ENCODE peak calls at places on chromosomes 5 and 9, in nine cellular contexts. One of them, this sample, is unnamed.

GRCh38 chr9:33690156-33690908 is 105.0 kb upstream of the PRSS3 start:
- DNase-seq in GM20000: no peak
- DNase-seq in uterus: no peak
- DNase-seq in spleen: no peak
- DNase-seq in Panc1: no peak
- DNase-seq in RWPE1: no peak
- DNase-seq in tibial nerve: no peak
- DNase-seq in left lung: no peak
- DNase-seq in BE2C: no peak
- DNase-seq in this sample: no peak

GRCh38 chr5:1352231-1352825 is 7.4 kb upstream of the CLPTM1L start:
- DNase-seq in GM20000: no peak
- DNase-seq in RWPE1: no peak
- DNase-seq in tibial nerve: no peak
- DNase-seq in Panc1: no peak
- DNase-seq in spleen: peak
- DNase-seq in left lung: no peak
- DNase-seq in BE2C: no peak
- DNase-seq in uterus: no peak
- DNase-seq in this sample: no peak

GRCh38 chr5:32138839-32139493 is 35.2 kb downstream of the GOLPH3 start:
- DNase-seq in left lung: no peak
- DNase-seq in uterus: no peak
- DNase-seq in spleen: no peak
- DNase-seq in Panc1: no peak
- DNase-seq in GM20000: no peak
- DNase-seq in tibial nerve: no peak
- DNase-seq in BE2C: no peak
- DNase-seq in RWPE1: no peak
- DNase-seq in this sample: no peak

GRCh38 chr5:96863949-96864649 is 12.2 kb upstream of the ERAP2 start:
- DNase-seq in RWPE1: no peak
- DNase-seq in BE2C: no peak
- DNase-seq in left lung: no peak
- DNase-seq in uterus: no peak
- DNase-seq in tibial nerve: no peak
- DNase-seq in GM20000: no peak
- DNase-seq in spleen: no peak
- DNase-seq in Panc1: no peak
- DNase-seq in this sample: no peak

GRCh38 chr5:83484294-83484693 is 12.8 kb downstream of the VCAN start:
- DNase-seq in uterus: no peak
- DNase-seq in left lung: no peak
- DNase-seq in BE2C: no peak
- DNase-seq in spleen: no peak
- DNase-seq in Panc1: no peak
- DNase-seq in GM20000: no peak
- DNase-seq in tibial nerve: no peak
- DNase-seq in RWPE1: no peak
- DNase-seq in this sample: no peak

GRCh38 chr5:84287964-84288363 is 96.7 kb downstream of the EDIL3 start:
- DNase-seq in left lung: no peak
- DNase-seq in tibial nerve: no peak
- DNase-seq in Panc1: no peak
- DNase-seq in RWPE1: peak
- DNase-seq in BE2C: no peak
- DNase-seq in GM20000: no peak
- DNase-seq in spleen: no peak
- DNase-seq in uterus: no peak
- DNase-seq in this sample: no peak

GRCh38 chr9:123376218-123377071 is 20.4 kb downstream of the CRB2 start:
- DNase-seq in uterus: no peak
- DNase-seq in Panc1: no peak
- DNase-seq in spleen: no peak
- DNase-seq in tibial nerve: no peak
- DNase-seq in GM20000: peak
- DNase-seq in RWPE1: no peak
- DNase-seq in BE2C: no peak
- DNase-seq in left lung: no peak
- DNase-seq in this sample: no peak

GRCh38 chr5:170791325-170791954 is 7.9 kb downstream of the GABRP start:
- DNase-seq in spleen: no peak
- DNase-seq in Panc1: no peak
- DNase-seq in tibial nerve: peak
- DNase-seq in uterus: no peak
- DNase-seq in left lung: peak
- DNase-seq in BE2C: peak
- DNase-seq in GM20000: peak
- DNase-seq in RWPE1: peak
- DNase-seq in this sample: no peak

GRCh38 chr5:163757344-163757743 is 251.9 kb downstream of the MAT2B start:
- DNase-seq in RWPE1: no peak
- DNase-seq in GM20000: no peak
- DNase-seq in left lung: no peak
- DNase-seq in tibial nerve: no peak
- DNase-seq in uterus: no peak
- DNase-seq in spleen: no peak
- DNase-seq in BE2C: no peak
- DNase-seq in Panc1: no peak
- DNase-seq in this sample: no peak

GRCh38 chr9:6563036-6563435 is 82.5 kb downstream of the GLDC start:
- DNase-seq in RWPE1: no peak
- DNase-seq in tibial nerve: no peak
- DNase-seq in left lung: no peak
- DNase-seq in uterus: no peak
- DNase-seq in spleen: no peak
- DNase-seq in BE2C: no peak
- DNase-seq in GM20000: no peak
- DNase-seq in Panc1: no peak
- DNase-seq in this sample: no peak

GRCh38 chr9:13589044-13589737 is 309.7 kb upstream of the MPDZ start:
- DNase-seq in Panc1: no peak
- DNase-seq in tibial nerve: no peak
- DNase-seq in GM20000: no peak
- DNase-seq in spleen: no peak
- DNase-seq in BE2C: no peak
- DNase-seq in uterus: no peak
- DNase-seq in RWPE1: no peak
- DNase-seq in left lung: no peak
- DNase-seq in this sample: no peak

GRCh38 chr5:176792584-176793342 is 17.6 kb upstream of the UNC5A start:
- DNase-seq in left lung: no peak
- DNase-seq in tibial nerve: no peak
- DNase-seq in spleen: no peak
- DNase-seq in Panc1: no peak
- DNase-seq in BE2C: no peak
- DNase-seq in GM20000: no peak
- DNase-seq in uterus: no peak
- DNase-seq in RWPE1: no peak
- DNase-seq in this sample: no peak

GRCh38 chr5:61330341-61330878 is 1.6 kb upstream of the ZSWIM6 start:
- DNase-seq in RWPE1: peak
- DNase-seq in GM20000: no peak
- DNase-seq in BE2C: no peak
- DNase-seq in tibial nerve: no peak
- DNase-seq in left lung: no peak
- DNase-seq in uterus: peak
- DNase-seq in spleen: peak
- DNase-seq in Panc1: no peak
- DNase-seq in this sample: no peak

GRCh38 chr9:6305954-6306563 is 22.1 kb upstream of the TPD52L3 start:
- DNase-seq in BE2C: no peak
- DNase-seq in uterus: no peak
- DNase-seq in left lung: no peak
- DNase-seq in Panc1: peak
- DNase-seq in GM20000: peak
- DNase-seq in spleen: no peak
- DNase-seq in RWPE1: peak
- DNase-seq in tibial nerve: no peak
- DNase-seq in this sample: no peak

GRCh38 chr9:113886471-113886870 is 10.4 kb downstream of the ZNF618 start:
- DNase-seq in left lung: no peak
- DNase-seq in spleen: no peak
- DNase-seq in Panc1: no peak
- DNase-seq in RWPE1: peak
- DNase-seq in BE2C: no peak
- DNase-seq in uterus: no peak
- DNase-seq in tibial nerve: no peak
- DNase-seq in GM20000: peak
- DNase-seq in this sample: no peak

GRCh38 chr9:136947955-136948510 is 3.0 kb downstream of the C8G start:
- DNase-seq in RWPE1: peak
- DNase-seq in uterus: no peak
- DNase-seq in spleen: peak
- DNase-seq in Panc1: no peak
- DNase-seq in left lung: peak
- DNase-seq in tibial nerve: no peak
- DNase-seq in BE2C: peak
- DNase-seq in GM20000: peak
- DNase-seq in this sample: no peak

GRCh38 chr5:119315516-119315949 is 40.3 kb upstream of the TNFAIP8 start:
- DNase-seq in BE2C: no peak
- DNase-seq in left lung: no peak
- DNase-seq in Panc1: no peak
- DNase-seq in GM20000: peak
- DNase-seq in uterus: no peak
- DNase-seq in RWPE1: peak
- DNase-seq in spleen: peak
- DNase-seq in tibial nerve: peak
- DNase-seq in this sample: no peak

GRCh38 chr9:99905833-99906402 is 536 bp upstream of the STX17 start:
- DNase-seq in tibial nerve: no peak
- DNase-seq in BE2C: no peak
- DNase-seq in GM20000: no peak
- DNase-seq in Panc1: no peak
- DNase-seq in spleen: no peak
- DNase-seq in RWPE1: peak
- DNase-seq in left lung: no peak
- DNase-seq in uterus: no peak
- DNase-seq in this sample: no peak

GRCh38 chr5:53543401-53543800 is 17.0 kb upstream of the NDUFS4 start:
- DNase-seq in GM20000: no peak
- DNase-seq in uterus: no peak
- DNase-seq in RWPE1: no peak
- DNase-seq in left lung: no peak
- DNase-seq in Panc1: no peak
- DNase-seq in tibial nerve: no peak
- DNase-seq in spleen: no peak
- DNase-seq in BE2C: no peak
- DNase-seq in this sample: no peak

GRCh38 chr5:43469671-43470396 is 13.8 kb downstream of the TMEM267 start:
- DNase-seq in GM20000: no peak
- DNase-seq in tibial nerve: no peak
- DNase-seq in uterus: no peak
- DNase-seq in spleen: no peak
- DNase-seq in RWPE1: no peak
- DNase-seq in Panc1: no peak
- DNase-seq in left lung: no peak
- DNase-seq in BE2C: no peak
- DNase-seq in this sample: no peak
- TF ChIP-seq CTCF in GM20000: no peak
- TF ChIP-seq CTCF in tibial nerve: no peak
- TF ChIP-seq CTCF in uterus: no peak
- TF ChIP-seq CTCF in spleen: no peak
- TF ChIP-seq CTCF in RWPE1: no peak
- TF ChIP-seq CTCF in Panc1: no peak
- TF ChIP-seq CTCF in left lung: no peak
- TF ChIP-seq CTCF in BE2C: no peak
- TF ChIP-seq CTCF in this sample: no peak

GRCh38 chr5:74141053-74141452 is 499.5 kb downstream of the ENC1 start:
- DNase-seq in spleen: no peak
- DNase-seq in BE2C: no peak
- DNase-seq in GM20000: no peak
- DNase-seq in tibial nerve: no peak
- DNase-seq in uterus: no peak
- DNase-seq in RWPE1: peak
- DNase-seq in left lung: no peak
- DNase-seq in Panc1: no peak
- DNase-seq in this sample: no peak
- TF ChIP-seq CTCF in spleen: no peak
- TF ChIP-seq CTCF in BE2C: no peak
- TF ChIP-seq CTCF in GM20000: no peak
- TF ChIP-seq CTCF in tibial nerve: no peak
- TF ChIP-seq CTCF in uterus: no peak
- TF ChIP-seq CTCF in RWPE1: no peak
- TF ChIP-seq CTCF in left lung: no peak
- TF ChIP-seq CTCF in Panc1: no peak
- TF ChIP-seq CTCF in this sample: no peak

GRCh38 chr5:137190441-137190840 is 308.7 kb downstream of the SPOCK1 start:
- DNase-seq in GM20000: no peak
- DNase-seq in tibial nerve: no peak
- DNase-seq in left lung: no peak
- DNase-seq in BE2C: no peak
- DNase-seq in Panc1: no peak
- DNase-seq in RWPE1: no peak
- DNase-seq in spleen: no peak
- DNase-seq in uterus: no peak
- DNase-seq in this sample: no peak

GRCh38 chr5:137192293-137192743 is 306.8 kb downstream of the SPOCK1 start:
- DNase-seq in spleen: no peak
- DNase-seq in left lung: no peak
- DNase-seq in Panc1: peak
- DNase-seq in GM20000: no peak
- DNase-seq in BE2C: no peak
- DNase-seq in uterus: no peak
- DNase-seq in tibial nerve: no peak
- DNase-seq in RWPE1: peak
- DNase-seq in this sample: no peak

GRCh38 chr5:137191179-137191578 is 307.9 kb downstream of the SPOCK1 start:
- DNase-seq in BE2C: no peak
- DNase-seq in RWPE1: no peak
- DNase-seq in uterus: no peak
- DNase-seq in left lung: no peak
- DNase-seq in GM20000: no peak
- DNase-seq in Panc1: no peak
- DNase-seq in tibial nerve: no peak
- DNase-seq in spleen: no peak
- DNase-seq in this sample: no peak

GRCh38 chr5:137195483-137195882 is 303.6 kb downstream of the SPOCK1 start:
- DNase-seq in spleen: no peak
- DNase-seq in RWPE1: peak
- DNase-seq in tibial nerve: no peak
- DNase-seq in BE2C: no peak
- DNase-seq in GM20000: no peak
- DNase-seq in uterus: no peak
- DNase-seq in left lung: no peak
- DNase-seq in Panc1: no peak
- DNase-seq in this sample: no peak

GRCh38 chr5:137194300-137194699 is 304.8 kb downstream of the SPOCK1 start:
- DNase-seq in tibial nerve: no peak
- DNase-seq in spleen: no peak
- DNase-seq in Panc1: no peak
- DNase-seq in GM20000: no peak
- DNase-seq in uterus: no peak
- DNase-seq in left lung: no peak
- DNase-seq in BE2C: no peak
- DNase-seq in RWPE1: no peak
- DNase-seq in this sample: no peak
- TF ChIP-seq CTCF in tibial nerve: no peak
- TF ChIP-seq CTCF in spleen: no peak
- TF ChIP-seq CTCF in Panc1: no peak
- TF ChIP-seq CTCF in GM20000: no peak
- TF ChIP-seq CTCF in uterus: no peak
- TF ChIP-seq CTCF in left lung: no peak
- TF ChIP-seq CTCF in BE2C: no peak
- TF ChIP-seq CTCF in RWPE1: no peak
- TF ChIP-seq CTCF in this sample: no peak

GRCh38 chr9:98255064-98255577 is 328 bp downstream of the TBC1D2 start:
- DNase-seq in RWPE1: peak
- DNase-seq in spleen: no peak
- DNase-seq in left lung: no peak
- DNase-seq in uterus: no peak
- DNase-seq in tibial nerve: no peak
- DNase-seq in BE2C: no peak
- DNase-seq in Panc1: no peak
- DNase-seq in GM20000: peak
- DNase-seq in this sample: no peak
- TF ChIP-seq CTCF in RWPE1: no peak
- TF ChIP-seq CTCF in spleen: no peak
- TF ChIP-seq CTCF in left lung: no peak
- TF ChIP-seq CTCF in uterus: no peak
- TF ChIP-seq CTCF in tibial nerve: no peak
- TF ChIP-seq CTCF in BE2C: no peak
- TF ChIP-seq CTCF in Panc1: no peak
- TF ChIP-seq CTCF in GM20000: no peak
- TF ChIP-seq CTCF in this sample: peak